ENCODE peak calls at places on chromosome 20, in ten cellular contexts. R is SK-N-SH, T is mammary epithelial cell, D is AG09309, F is heart left ventricle, Y is GM23338, Z is AG10803, J is cardiac fibroblast, O is astrocyte of the spinal cord, W is ovary. K is an unnamed sample.

GRCh38 chr20:13336308-13337089 is 115.4 kb downstream of the ISM1 start:
- DNase-seq in O (no peak), R (no peak), D (peak; percentile 55), F (no peak), Z (no peak), Y (no peak), W (no peak), T (peak; percentile 78), J (no peak), K (no peak)

GRCh38 chr20:37574199-37574890 is 46.7 kb upstream of the BLCAP start:
- DNase-seq in W (no peak), T (no peak), J (no peak), R (no peak), D (no peak), Y (no peak), F (no peak), O (no peak), Z (no peak), K (no peak)

GRCh38 chr20:40787922-40788321 is 98.9 kb upstream of the MAFB start:
- DNase-seq in J (no peak), F (no peak), D (no peak), R (no peak), W (no peak), T (no peak), Y (no peak), Z (no peak), O (no peak), K (no peak)

GRCh38 chr20:20606046-20606445 is 106.4 kb downstream of the RALGAPA2 start:
- DNase-seq in R (no peak), T (no peak), O (no peak), F (no peak), J (no peak), W (no peak), Y (no peak), Z (no peak), D (no peak), K (no peak)

GRCh38 chr20:42007251-42007650 is 389.1 kb upstream of the CHD6 start:
- DNase-seq in D (no peak), J (no peak), T (no peak), R (no peak), F (no peak), W (no peak), Z (no peak), O (no peak), Y (no peak), K (no peak)

GRCh38 chr20:15977758-15978157 is 595.5 kb downstream of the KIF16B start:
- DNase-seq in Z (no peak), J (no peak), R (no peak), O (no peak), Y (no peak), T (no peak), F (no peak), W (no peak), D (no peak), K (no peak)

GRCh38 chr20:63312690-63313348 is 19.8 kb downstream of the COL20A1 start:
- DNase-seq in Y (no peak), T (no peak), F (peak; percentile 61), J (no peak), R (no peak), D (no peak), Z (no peak), W (peak; percentile 80), O (no peak), K (no peak)

GRCh38 chr20:32749914-32750637 is 6.8 kb upstream of the COMMD7 start:
- DNase-seq in Y (peak; percentile 99), J (no peak), F (no peak), T (no peak), Z (no peak), R (no peak), O (no peak), W (no peak), D (no peak), K (no peak)

GRCh38 chr20:3545401-3545925 is 74.6 kb downstream of the ATRN start:
- DNase-seq in W (no peak), Y (no peak), Z (no peak), J (no peak), O (no peak), D (no peak), R (no peak), T (peak; percentile 75), F (no peak), K (no peak)
- TF ChIP-seq CTCF in W (no peak), Y (no peak), Z (no peak), J (no peak), O (no peak), D (no peak), R (no peak), T (no peak), F (no peak), K (no peak)

GRCh38 chr20:56631318-56631989 is 2.3 kb downstream of the TFAP2C start:
- DNase-seq in F (no peak), W (no peak), D (no peak), Z (no peak), R (peak; percentile 30), Y (peak; percentile 46), J (no peak), T (peak; percentile 32), O (no peak), K (no peak)

GRCh38 chr20:56630086-56630493 is 984 bp downstream of the TFAP2C start:
- DNase-seq in Z (peak; percentile 86), W (peak; percentile 40), Y (peak; percentile 91), F (no peak), R (peak; percentile 59), J (no peak), T (peak; percentile 95), D (no peak), O (peak; percentile 87), K (no peak)

GRCh38 chr20:56631990-56632327 is 2.9 kb downstream of the TFAP2C start:
- DNase-seq in T (peak; percentile 29), O (no peak), Y (no peak), W (no peak), Z (peak; percentile 44), R (no peak), D (no peak), F (no peak), J (no peak), K (no peak)

GRCh38 chr20:56629464-56630085 is 469 bp downstream of the TFAP2C start:
- DNase-seq in W (no peak), D (no peak), F (no peak), Z (no peak), T (no peak), O (no peak), J (no peak), R (peak; percentile 37), Y (peak; percentile 22), K (no peak)

GRCh38 chr20:56630506-56631317 is 1.6 kb downstream of the TFAP2C start:
- DNase-seq in T (peak; percentile 71), O (peak; percentile 67), D (no peak), J (no peak), W (no peak), R (peak; percentile 28), Y (peak; percentile 69), F (no peak), Z (peak; percentile 42), K (no peak)
- H3K4me3 ChIP-seq in T (peak overlapping the region; percentile 58), O (peak overlapping the region; percentile 72), D (peak overlapping the region; percentile 84), J (no peak overlapping the region), W (no peak overlapping the region), R (no peak overlapping the region), Y (peak overlapping the region; percentile 95), F (peak overlapping the region; percentile 45), Z (peak overlapping the region; percentile 98), K (no peak overlapping the region)

GRCh38 chr20:25078662-25079061 is 3.3 kb downstream of the VSX1 start:
- DNase-seq in O (no peak), F (no peak), Z (no peak), Y (no peak), R (no peak), W (no peak), D (no peak), T (no peak), J (no peak), K (no peak)

GRCh38 chr20:25077610-25078169 is 4.3 kb downstream of the VSX1 start:
- DNase-seq in Z (peak; percentile 33), Y (peak; percentile 72), F (peak; percentile 55), D (no peak), T (no peak), W (peak; percentile 66), R (peak; percentile 65), O (no peak), J (peak; percentile 39), K (no peak)

GRCh38 chr20:25076201-25076600 is 5.7 kb downstream of the VSX1 start:
- DNase-seq in J (no peak), R (no peak), D (no peak), Y (no peak), O (no peak), Z (no peak), W (no peak), T (no peak), F (no peak), K (no peak)

GRCh38 chr20:25079171-25079570 is 2.8 kb downstream of the VSX1 start:
- DNase-seq in Z (no peak), Y (no peak), W (no peak), D (no peak), O (no peak), J (no peak), T (no peak), R (no peak), F (no peak), K (no peak)

GRCh38 chr20:25076731-25077609 is 5.0 kb downstream of the VSX1 start:
- DNase-seq in Z (peak; percentile 36), D (no peak), J (peak; percentile 32), W (no peak), F (no peak), R (peak; percentile 48), O (no peak), T (peak; percentile 65), Y (peak; percentile 49), K (peak; percentile 41)
- TF ChIP-seq CTCF in Z (peak; percentile 50), D (peak; percentile 32), J (peak; percentile 42), W (no peak), F (peak; percentile 19), R (no peak), O (peak; percentile 30), T (peak; percentile 58), Y (peak; percentile 50), K (peak; percentile 18)

GRCh38 chr20:58851969-58852458 is 502 bp upstream of the GNAS start:
- DNase-seq in O (no peak), J (no peak), Y (no peak), D (no peak), W (no peak), Z (no peak), F (no peak), R (no peak), T (no peak), K (no peak)

GRCh38 chr20:58853466-58853865 is 950 bp downstream of the GNAS start:
- DNase-seq in W (no peak), Z (no peak), F (no peak), Y (no peak), T (no peak), R (no peak), O (no peak), D (no peak), J (no peak), K (no peak)

GRCh38 chr20:58853976-58854637 is 1.6 kb downstream of the GNAS start:
- DNase-seq in W (no peak), Z (no peak), D (no peak), R (peak; percentile 51), O (no peak), T (no peak), J (no peak), Y (no peak), F (no peak), K (no peak)

GRCh38 chr20:58851221-58851968 is 693 bp upstream of the GNAS-AS1 start:
- DNase-seq in D (no peak), O (no peak), J (peak; percentile 24), Y (peak; percentile 71), T (no peak), R (peak; percentile 45), F (no peak), Z (no peak), W (no peak), K (no peak)

DNA sequence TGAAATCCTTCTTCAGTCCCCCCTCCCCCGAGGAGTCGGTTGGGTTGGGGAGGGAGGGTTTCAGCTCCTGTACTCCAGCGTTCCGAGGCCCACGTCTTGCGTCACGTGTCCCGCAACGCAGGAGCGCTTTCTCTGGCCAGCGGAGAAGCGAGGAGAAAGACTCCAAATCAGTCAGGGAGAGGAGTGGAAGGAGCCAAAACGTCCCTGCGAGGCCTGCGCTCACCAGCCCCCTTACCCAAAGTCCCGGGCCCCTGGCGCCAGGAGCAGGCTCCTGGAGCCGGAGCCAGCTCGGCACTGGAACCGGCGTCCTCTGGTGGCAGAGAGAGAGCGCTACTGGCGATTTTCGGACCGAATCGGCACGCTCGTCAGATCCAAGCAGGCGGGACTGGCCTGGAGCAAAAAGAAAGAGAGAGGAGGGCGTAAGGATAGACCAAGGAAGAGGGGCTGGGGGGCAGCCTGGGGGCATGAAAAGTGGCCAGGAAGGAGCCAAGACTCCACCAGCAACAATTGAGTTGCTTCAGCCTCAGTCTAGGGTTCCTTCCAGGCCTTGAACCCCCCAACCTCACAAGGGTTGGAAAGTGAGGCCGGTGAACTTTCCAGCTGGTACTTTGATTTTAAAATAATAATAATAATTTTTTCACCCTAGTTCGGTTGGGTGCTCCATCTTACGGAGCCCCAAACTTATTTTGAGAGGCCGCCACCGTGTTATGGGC is at the start of gene GNAS:
- DNase-seq in T (peak; percentile 24), W (peak; percentile 57), J (peak; percentile 75), Z (peak; percentile 49), F (peak; percentile 71), O (peak; percentile 50), Y (peak; percentile 96), D (no peak), R (peak; percentile 74), K (peak; percentile 54)
- H3K4me3 ChIP-seq in T (no peak within 1 kb of the TSS), W (peak within 1 kb of the TSS; percentile 40), J (peak within 1 kb of the TSS; percentile 78), Z (peak within 1 kb of the TSS; percentile 76), F (peak within 1 kb of the TSS; percentile 57), O (peak within 1 kb of the TSS; percentile 77), Y (peak within 1 kb of the TSS; percentile 90), D (peak within 1 kb of the TSS; percentile 80), R (peak within 1 kb of the TSS; percentile 37), K (peak within 1 kb of the TSS; percentile 68)